ENCODE peak calls at places on chromosomes 1 and 21, in six cellular contexts. Z, Y, W, U, X and R are unnamed samples.
A peak's percentile ranks its signal among the peaks of the same experiment; 100 is the strongest.

GRCh38 chr1:34781844-34782391 is 904 bp downstream of the GJB3 start:
- DNase-seq in Z (no peak), Y (no peak), W (no peak), U (no peak), X (no peak), R (no peak)

GRCh38 chr1:168280577-168280976 is at the start of gene TBX19:
- DNase-seq in Z (no peak), Y (no peak), W (no peak), U (no peak), X (no peak), R (no peak)

GRCh38 chr1:32336963-32337675 is 1.1 kb upstream of the MARCKSL1 start:
- DNase-seq in Z (no peak), Y (peak; percentile 47), W (no peak), U (no peak), X (no peak), R (peak; percentile 60)

GRCh38 chr1:224626042-224626441 is 9.9 kb downstream of the CNIH3 start:
- DNase-seq in Z (no peak), Y (peak; percentile 91), W (no peak), U (no peak), X (no peak), R (peak; percentile 92)

GRCh38 chr1:161486806-161487482 is 18.3 kb upstream of the FCGR2A start:
- DNase-seq in Z (peak; percentile 28), Y (peak; percentile 74), W (peak; percentile 53), U (no peak), X (peak; percentile 75), R (peak; percentile 69)

GRCh38 chr1:186750250-186750649 is 70.0 kb upstream of the PTGS2 start:
- DNase-seq in Z (peak; percentile 30), Y (no peak), W (no peak), U (no peak), X (no peak), R (peak; percentile 12)

GRCh38 chr1:214318356-214318755 is 37.4 kb downstream of the SMYD2 start:
- DNase-seq in Z (no peak), Y (no peak), W (no peak), U (no peak), X (no peak), R (peak; percentile 49)

GRCh38 chr1:230509281-230509977 is 83.3 kb upstream of the PGBD5 start:
- DNase-seq in Z (peak; percentile 33), Y (peak; percentile 82), W (no peak), U (no peak), X (no peak), R (peak; percentile 93)

GRCh38 chr1:72526926-72527325 is 244.6 kb upstream of the NEGR1 start:
- DNase-seq in Z (no peak), Y (peak; percentile 21), W (no peak), U (no peak), X (no peak), R (no peak)

GRCh38 chr1:21901986-21902377 is 35.1 kb downstream of the HSPG2 start:
- DNase-seq in Z (no peak), Y (no peak), W (no peak), U (no peak), X (no peak), R (no peak)

DNA sequence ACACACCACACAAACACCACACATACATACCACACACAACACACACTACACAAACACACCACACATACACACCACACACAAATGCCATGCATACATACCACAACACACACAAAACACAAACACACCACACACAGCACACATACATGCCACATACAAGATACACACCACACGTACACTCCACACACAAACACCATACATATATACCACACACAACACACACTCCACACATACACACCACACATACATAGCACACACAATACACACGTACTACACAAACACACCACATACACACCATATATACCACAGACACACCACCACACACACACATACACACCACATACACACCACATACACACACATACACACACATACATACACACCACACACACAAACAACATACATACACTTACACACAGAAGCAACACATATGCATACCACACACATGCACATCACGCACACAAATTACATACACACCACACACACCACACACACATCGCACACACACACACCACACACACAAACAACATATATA is 1.1 kb upstream of the RAB7B start:
- DNase-seq in Z (no peak), Y (no peak), W (no peak), U (no peak), X (no peak), R (no peak)
- H3K23ac ChIP-seq in Z (peak overlapping the region; percentile 99), Y (peak overlapping the region; percentile 70), W (peak overlapping the region; percentile 11), U (no peak overlapping the region), X (no peak overlapping the region), R (no peak overlapping the region)

DNA sequence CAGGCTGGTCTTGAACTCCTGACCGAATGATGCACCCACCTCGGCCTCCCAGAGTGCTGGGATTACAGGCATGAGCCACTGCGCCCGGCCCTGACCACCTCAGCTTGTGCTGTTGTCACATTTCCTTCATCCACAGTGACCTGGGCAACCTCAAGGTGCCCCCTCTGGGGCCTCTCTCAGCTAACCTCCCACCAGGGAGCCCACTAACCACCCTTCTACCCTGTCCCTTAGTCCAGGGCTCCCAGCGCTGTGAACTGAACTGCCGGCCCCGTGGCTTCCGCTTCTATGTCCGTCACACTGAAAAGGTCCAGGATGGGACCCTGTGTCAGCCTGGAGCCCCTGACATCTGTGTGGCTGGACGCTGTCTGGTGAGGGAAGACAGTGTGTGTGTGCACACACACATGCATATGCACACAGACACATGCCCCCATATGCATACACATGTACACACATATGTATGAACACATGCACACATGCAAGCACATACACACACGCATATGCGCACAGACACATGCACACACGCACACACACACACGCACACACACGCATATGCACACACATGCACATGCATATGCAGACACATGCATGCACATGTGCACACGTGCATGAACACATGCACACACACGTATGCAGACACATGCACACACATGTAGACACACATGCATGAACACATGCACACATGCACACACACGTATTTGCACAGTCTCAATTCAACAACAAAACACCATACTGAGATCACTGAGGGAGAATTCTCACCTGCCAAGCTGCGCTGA is 6.2 kb downstream of the ADAMTSL4 start:
- DNase-seq in Z (no peak), Y (no peak), W (no peak), U (peak; percentile 19), X (no peak), R (peak; percentile 43)
- H3K23ac ChIP-seq in Z (peak overlapping the region; percentile 99), Y (no peak overlapping the region), W (peak overlapping the region; percentile 90), U (no peak overlapping the region), X (no peak overlapping the region), R (no peak overlapping the region)

GRCh38 chr1:235749755-235750300 is 100.2 kb upstream of the GNG4 start:
- DNase-seq in Z (no peak), Y (no peak), W (no peak), U (no peak), X (peak; percentile 56), R (no peak)
- H3K23ac ChIP-seq in Z (no peak overlapping the region), Y (no peak overlapping the region), W (no peak overlapping the region), U (no peak overlapping the region), X (no peak overlapping the region), R (no peak overlapping the region)

GRCh38 chr1:185257947-185258203 is 59.2 kb downstream of the IVNS1ABP start:
- DNase-seq in Z (no peak), Y (peak; percentile 17), W (no peak), U (no peak), X (no peak), R (no peak)
- H3K23ac ChIP-seq in Z (no peak overlapping the region), Y (no peak overlapping the region), W (no peak overlapping the region), U (no peak overlapping the region), X (no peak overlapping the region), R (no peak overlapping the region)

DNA sequence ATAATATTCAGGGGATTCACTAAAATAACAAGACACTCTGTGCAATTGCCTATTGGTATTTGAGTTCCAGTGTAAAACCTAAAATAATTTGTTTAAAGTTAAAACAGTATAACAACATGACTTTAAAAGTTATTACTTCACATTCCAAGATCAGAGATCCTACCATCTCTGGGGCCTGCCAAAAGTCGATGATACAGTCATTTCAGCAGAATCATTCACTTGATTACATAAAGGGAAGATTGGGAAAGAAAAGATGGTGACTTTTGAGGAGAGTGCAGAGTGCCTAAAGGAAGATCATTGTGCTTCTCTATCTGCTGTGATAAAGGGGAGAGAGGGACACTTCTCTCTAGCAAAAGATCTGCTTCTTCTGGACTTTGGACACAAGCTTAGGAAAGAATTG is 784.4 kb upstream of the ADGRL4 start:
- DNase-seq in Z (no peak), Y (peak; percentile 44), W (no peak), U (no peak), X (no peak), R (no peak)
- H3K23ac ChIP-seq in Z (no peak overlapping the region), Y (no peak overlapping the region), W (no peak overlapping the region), U (no peak overlapping the region), X (no peak overlapping the region), R (no peak overlapping the region)

GRCh38 chr1:154726903-154727302 is 118.9 kb upstream of the ADAR start:
- DNase-seq in Z (no peak), Y (no peak), W (no peak), U (peak; percentile 46), X (no peak), R (no peak)

GRCh38 chr1:154726443-154726842 is 118.5 kb upstream of the ADAR start:
- DNase-seq in Z (no peak), Y (no peak), W (no peak), U (no peak), X (peak; percentile 41), R (no peak)

GRCh38 chr1:154725841-154726240 is 117.9 kb upstream of the ADAR start:
- DNase-seq in Z (no peak), Y (no peak), W (no peak), U (no peak), X (no peak), R (no peak)

GRCh38 chr1:154729031-154729442 is 121.1 kb upstream of the ADAR start:
- DNase-seq in Z (no peak), Y (peak; percentile 61), W (no peak), U (no peak), X (peak; percentile 46), R (peak; percentile 72)

GRCh38 chr1:154727409-154727808 is 119.4 kb upstream of the ADAR start:
- DNase-seq in Z (no peak), Y (no peak), W (no peak), U (no peak), X (no peak), R (no peak)
- H3K23ac ChIP-seq in Z (no peak overlapping the region), Y (no peak overlapping the region), W (no peak overlapping the region), U (no peak overlapping the region), X (no peak overlapping the region), R (no peak overlapping the region)

GRCh38 chr21:33948096-33948950 is 32.7 kb upstream of the ATP5PO start:
- DNase-seq in Z (peak; percentile 26), Y (peak; percentile 30), W (peak; percentile 78), U (peak; percentile 92), X (peak; percentile 98), R (peak; percentile 92)

GRCh38 chr21:33949516-33950424 is 34.2 kb upstream of the ATP5PO start:
- DNase-seq in Z (no peak), Y (no peak), W (no peak), U (no peak), X (no peak), R (no peak)

GRCh38 chr21:33950425-33951079 is 34.9 kb upstream of the ATP5PO start:
- DNase-seq in Z (no peak), Y (no peak), W (no peak), U (no peak), X (no peak), R (no peak)

GRCh38 chr21:33947451-33948095 is 32.0 kb upstream of the ATP5PO start:
- DNase-seq in Z (peak; percentile 92), Y (peak; percentile 98), W (peak; percentile 89), U (peak; percentile 91), X (peak; percentile 99), R (peak; percentile 99)

DNA sequence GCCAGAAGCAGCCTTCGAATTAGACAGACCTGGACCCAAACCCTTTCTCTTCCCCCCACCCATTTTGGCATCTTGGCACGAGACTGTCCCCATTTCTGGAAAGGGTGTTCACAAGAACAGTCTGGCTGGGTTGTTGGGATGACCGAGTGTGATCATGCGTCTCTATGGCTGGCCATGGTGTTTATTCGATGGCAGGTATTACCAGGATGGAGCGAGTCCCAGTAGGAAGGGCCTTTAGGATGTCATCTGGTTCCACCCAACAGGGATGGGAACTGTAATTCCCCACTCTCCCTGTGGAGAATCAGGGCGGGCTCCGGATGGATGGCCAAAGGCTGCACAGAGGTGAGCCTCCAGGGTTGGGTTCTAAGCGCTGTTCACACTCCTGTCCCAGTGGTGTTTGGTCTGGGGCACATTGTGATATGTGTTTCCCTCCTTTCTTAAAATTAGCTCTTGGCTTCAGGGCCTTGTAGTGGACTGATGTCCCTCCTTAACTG is 33.4 kb upstream of the ATP5PO start:
- DNase-seq in Z (no peak), Y (no peak), W (no peak), U (no peak), X (no peak), R (no peak)
- H3K23ac ChIP-seq in Z (no peak overlapping the region), Y (peak overlapping the region; percentile 52), W (no peak overlapping the region), U (no peak overlapping the region), X (no peak overlapping the region), R (no peak overlapping the region)